ENCODE peak calls at places on chromosomes 3 and 15, in six cellular contexts. F is astrocyte of the cerebellum, U is myocyte, N is T-helper 2 cell, C is NCI-H1105, D is glutamatergic neuron. Q is an unnamed sample.

GRCh38 chr3:41239587-41239986 is 40.3 kb downstream of the CTNNB1 start:
- DNase-seq in D (no peak), C (no peak), N (no peak), F (no peak), U (no peak), Q (no peak)

GRCh38 chr3:114079761-114080160 is 23.2 kb downstream of the QTRT2 start:
- DNase-seq in U (no peak), F (no peak), N (no peak), D (no peak), C (no peak), Q (no peak)

GRCh38 chr3:190811775-190812480 is 50.6 kb downstream of the GMNC start:
- DNase-seq in C (peak; percentile 87), D (peak; percentile 36), N (no peak), U (peak; percentile 82), F (peak; percentile 53), Q (no peak)

GRCh38 chr3:157311633-157312365 is 124.9 kb upstream of the PTX3 start:
- DNase-seq in F (peak; percentile 90), D (no peak), U (peak; percentile 57), C (no peak), N (no peak), Q (no peak)

GRCh38 chr3:4474683-4475490 is 7.8 kb upstream of the SUMF1 start:
- DNase-seq in N (no peak), U (peak; percentile 48), F (peak; percentile 19), C (no peak), D (no peak), Q (peak; percentile 42)

GRCh38 chr3:114179575-114179974 is 723 bp upstream of the DRD3 start:
- DNase-seq in F (peak; percentile 32), D (no peak), U (peak; percentile 22), C (peak; percentile 36), N (no peak), Q (no peak)

GRCh38 chr15:40340740-40341400 is at the start of gene CCDC9B:
- DNase-seq in D (peak; percentile 57), U (peak; percentile 97), C (peak; percentile 72), N (no peak), F (no peak), Q (peak; percentile 81)

GRCh38 chr3:129211772-129212171 is 28.1 kb upstream of the CNBP start:
- DNase-seq in C (peak; percentile 82), D (no peak), F (no peak), N (no peak), U (peak; percentile 71), Q (peak; percentile 98)

GRCh38 chr3:149705416-149705815 is 46.9 kb downstream of the COMMD2 start:
- DNase-seq in D (no peak), F (no peak), U (no peak), C (no peak), N (no peak), Q (no peak)

GRCh38 chr3:4332574-4332973 is 29.4 kb downstream of the SETMAR start:
- DNase-seq in N (no peak), C (no peak), F (no peak), D (no peak), U (no peak), Q (no peak)